ENCODE peak calls at places on chromosomes 12 and 14, in four cellular contexts. W is GM12865, R is stomach, L is GM10248. I is an unnamed sample.

GRCh38 chr12:3328081-3328480 is 162.9 kb upstream of the PRMT8 start:
- DNase-seq in L (no peak), R (no peak), W (no peak), I (no peak)

GRCh38 chr14:99838555-99839193 is 45.5 kb downstream of the EML1 start:
- DNase-seq in L (no peak), W (no peak), R (no peak), I (no peak)

GRCh38 chr12:64610092-64610659 is at the start of gene RASSF3:
- DNase-seq in R (peak; percentile 82), L (peak; percentile 89), W (peak; percentile 92), I (peak; percentile 85)

GRCh38 chr12:9642606-9643270 is 26.8 kb upstream of the CLEC2D start:
- DNase-seq in L (no peak), R (no peak), W (peak; percentile 37), I (no peak)

GRCh38 chr14:103188691-103189480 is 65.6 kb downstream of the TNFAIP2 start:
- DNase-seq in W (peak; percentile 31), L (no peak), R (peak; percentile 37), I (no peak)

GRCh38 chr12:95325501-95325900 is 107.9 kb downstream of the VEZT start:
- DNase-seq in L (no peak), W (no peak), R (no peak), I (no peak)

GRCh38 chr12:4857472-4858291 is 52.0 kb upstream of the KCNA1 start:
- DNase-seq in W (peak; percentile 83), R (peak; percentile 78), L (peak; percentile 79), I (peak; percentile 69)

GRCh38 chr12:129298921-129299320 is 445.6 kb downstream of the GLT1D1 start:
- DNase-seq in R (no peak), L (no peak), W (no peak), I (no peak)

GRCh38 chr14:51783765-51784164 is 76.6 kb upstream of the GNG2 start:
- DNase-seq in R (no peak), L (no peak), W (no peak), I (no peak)

DNA sequence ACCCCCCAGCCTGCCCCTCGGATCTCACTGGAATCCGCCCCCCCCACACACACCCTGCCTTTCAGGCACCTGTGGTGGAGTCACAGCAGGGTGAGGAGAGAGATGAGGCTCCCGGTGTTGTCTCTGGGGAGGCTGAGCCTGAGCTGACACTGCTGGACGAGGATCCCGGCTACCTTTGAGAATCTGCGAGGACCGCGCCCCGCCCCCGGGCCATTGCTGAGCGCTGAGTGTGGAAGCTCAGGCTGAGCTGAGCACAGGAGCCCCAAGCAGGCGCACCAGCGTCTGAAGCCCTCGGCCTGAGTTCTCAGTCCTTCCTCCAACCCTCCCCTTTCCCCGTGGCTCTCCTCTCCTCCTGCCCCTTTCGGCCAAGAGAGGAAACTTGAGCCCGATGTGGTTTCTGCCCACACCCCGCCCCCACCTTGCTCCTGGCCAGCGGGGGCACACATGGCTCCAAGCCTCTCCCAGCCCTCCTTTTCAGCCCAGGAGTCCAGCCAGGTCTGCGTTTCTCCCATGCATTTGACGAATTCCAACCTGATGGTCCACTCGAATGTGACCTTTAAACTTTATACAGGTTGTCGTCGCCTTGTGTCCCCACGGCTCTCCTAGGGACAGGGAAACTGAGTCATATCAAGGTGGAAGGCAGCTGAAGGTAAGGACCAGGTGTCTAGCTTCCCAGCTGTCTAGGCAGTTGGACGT is at the start of gene NFE2:
- DNase-seq in L (no peak), W (no peak), R (peak; percentile 66), I (peak; percentile 66)
- TF ChIP-seq CTCF in L (no peak), W (no peak), R (no peak), I (no peak)

DNA sequence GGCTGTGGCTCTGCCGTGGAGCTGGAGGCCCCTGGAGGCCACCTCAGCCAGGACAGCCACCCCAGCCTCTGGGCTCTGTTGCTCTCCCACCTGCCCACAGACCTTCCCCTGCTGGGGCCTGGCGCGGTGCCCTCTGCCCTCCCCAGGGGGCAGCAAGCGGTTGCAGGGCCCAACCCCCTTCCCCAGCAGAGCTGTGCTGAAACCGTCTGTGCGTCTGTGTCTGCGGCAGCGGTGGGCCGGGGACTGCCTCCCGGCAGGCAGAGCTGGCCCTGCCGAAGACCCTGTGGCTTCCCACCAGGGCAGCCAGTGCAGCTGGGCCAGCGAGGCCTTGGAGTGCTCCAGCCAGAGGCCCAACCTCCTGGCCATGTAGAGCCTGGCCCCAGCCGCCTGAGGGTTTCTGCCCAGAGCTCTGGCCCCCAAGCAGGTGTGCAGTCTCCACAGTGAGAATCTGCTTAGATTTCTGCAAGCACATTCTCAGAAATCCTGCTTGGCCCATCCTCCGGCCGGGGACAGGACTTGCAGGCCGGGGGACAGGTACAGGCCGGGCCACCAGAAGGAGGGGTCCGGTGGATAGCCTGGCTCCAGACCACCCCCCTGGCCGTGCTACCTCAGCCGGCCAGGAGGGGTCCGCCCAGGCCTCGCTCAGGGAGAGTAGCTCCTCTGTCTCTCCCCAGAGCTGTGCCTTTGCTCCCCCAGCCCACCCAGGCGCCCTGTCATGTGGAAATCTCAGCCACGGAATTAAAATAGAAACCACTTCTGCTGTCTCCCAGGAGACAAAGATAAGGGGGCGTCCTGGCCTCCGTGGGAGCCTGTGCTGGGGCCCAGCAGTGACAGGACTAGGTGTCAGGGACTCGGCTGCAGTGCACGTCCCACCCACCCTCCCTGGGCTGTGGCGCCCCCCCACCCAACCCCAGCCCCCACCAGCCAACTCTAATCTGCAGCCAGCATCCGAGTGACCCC is 3.5 kb upstream of the CRIP2 start:
- DNase-seq in R (no peak), W (no peak), L (no peak), I (no peak)
- TF ChIP-seq CTCF in R (no peak), W (no peak), L (no peak), I (no peak)

GRCh38 chr12:120628919-120629318 is 11.5 kb upstream of the CABP1 start:
- DNase-seq in W (no peak), R (peak; percentile 32), L (no peak), I (no peak)
- TF ChIP-seq CTCF in W (no peak), R (no peak), L (no peak), I (peak; percentile 15)

GRCh38 chr12:68364893-68365725 is 32.9 kb upstream of the MDM1 start:
- DNase-seq in L (peak; percentile 82), R (peak; percentile 89), W (peak; percentile 97), I (peak; percentile 91)
- TF ChIP-seq CTCF in L (no peak), R (peak; percentile 9), W (no peak), I (no peak)

GRCh38 chr12:116423053-116423452 is 136.1 kb upstream of the MAP1LC3B2 start:
- DNase-seq in R (no peak), W (no peak), L (no peak), I (no peak)
- TF ChIP-seq CTCF in R (no peak), W (no peak), L (no peak), I (no peak)

DNA sequence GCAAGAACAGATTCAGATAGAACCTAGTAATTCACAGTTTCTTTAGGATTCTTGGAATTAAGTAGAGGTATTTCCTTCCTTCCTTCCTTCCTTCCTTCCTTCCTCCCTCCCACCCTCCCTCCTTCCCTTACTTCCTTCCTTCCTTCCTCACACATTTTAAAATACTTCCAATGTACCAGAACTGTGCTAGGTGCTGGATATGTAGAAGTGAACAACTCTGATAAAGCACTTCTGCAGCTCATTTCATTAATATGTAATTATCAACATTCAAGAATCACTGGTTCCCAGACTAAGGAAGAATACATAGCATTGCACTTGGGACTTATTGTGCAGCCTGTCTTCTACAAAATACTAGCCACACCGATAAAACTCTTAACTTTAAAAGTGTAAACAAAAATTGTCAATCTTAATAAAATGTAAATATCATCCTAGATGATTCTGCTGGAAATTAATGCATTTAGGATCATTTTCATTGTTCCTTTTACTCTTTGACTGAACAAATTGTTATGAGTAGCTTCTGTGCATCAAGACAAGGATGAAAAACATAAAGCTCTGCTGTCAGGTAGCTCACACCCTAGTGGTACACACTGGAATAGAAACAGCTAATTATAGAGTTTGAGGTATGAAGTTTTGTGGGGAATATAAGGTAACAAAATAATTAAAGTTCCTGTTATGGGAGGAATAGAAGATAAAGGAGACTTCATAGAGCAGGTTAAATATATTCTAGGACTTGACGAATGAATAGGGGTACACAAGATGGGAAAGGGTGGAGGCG is 99.9 kb upstream of the MYF6 start:
- DNase-seq in W (no peak), R (no peak), L (no peak), I (no peak)
- TF ChIP-seq CTCF in W (no peak), R (no peak), L (no peak), I (peak; percentile 16)

DNA sequence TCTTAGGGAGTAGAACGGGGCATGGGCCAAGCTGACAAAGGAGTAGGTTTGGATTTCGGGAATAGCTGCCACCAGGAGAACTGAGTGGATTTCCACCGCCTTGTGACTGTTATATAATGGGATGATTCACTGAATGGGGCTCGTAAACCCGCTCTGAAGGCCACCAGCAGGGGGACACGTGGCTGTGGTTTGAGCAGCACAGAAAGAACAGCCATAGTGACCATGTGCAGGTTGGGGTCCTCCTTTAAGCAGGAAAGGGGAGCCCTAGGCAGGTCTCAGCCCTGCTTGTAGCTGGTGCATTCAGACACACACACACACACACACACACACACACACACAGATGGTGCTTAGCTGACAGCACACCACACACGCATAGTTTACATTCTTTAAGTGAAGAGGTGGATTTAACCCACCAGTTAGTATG is 8.6 kb upstream of the ASB2 start:
- DNase-seq in R (no peak), L (no peak), W (peak; percentile 40), I (no peak)
- TF ChIP-seq CTCF in R (peak; percentile 22), L (peak; percentile 29), W (peak; percentile 42), I (no peak)

GRCh38 chr12:103758310-103759089 is 82.5 kb downstream of the NT5DC3 start:
- DNase-seq in R (no peak), L (no peak), W (no peak), I (no peak)
- TF ChIP-seq CTCF in R (no peak), L (no peak), W (no peak), I (no peak)

GRCh38 chr12:49264873-49265792 is at the start of gene TUBA1C:
- DNase-seq in R (peak; percentile 95), L (peak; percentile 100), W (peak; percentile 97), I (peak; percentile 97)
- TF ChIP-seq CTCF in R (no peak), L (no peak), W (no peak), I (peak; percentile 7)